ENCODE peak calls at places on chromosome 19, in six cellular contexts. I is body of pancreas, O is GM03348, Z is fibroblast of mammary gland, X is A172, R is EL. B is an unnamed sample.

GRCh38 chr19:16406356-16406755 is 65.4 kb downstream of the EPS15L1 start:
- DNase-seq in I (no peak), O (no peak), Z (no peak), X (no peak), R (no peak), B (no peak)

GRCh38 chr19:16378291-16378889 is 53.8 kb downstream of the KLF2 start:
- DNase-seq in I (peak), O (no peak), Z (no peak), X (no peak), R (no peak), B (no peak)

GRCh38 chr19:38666662-38667448 is 19.4 kb downstream of the ACTN4 start:
- DNase-seq in I (peak), O (peak), Z (peak), X (peak), R (peak), B (no peak)

GRCh38 chr19:42309686-42310085 is 3.4 kb upstream of the TMEM145 start:
- DNase-seq in I (no peak), O (no peak), Z (no peak), X (no peak), R (no peak), B (no peak)

GRCh38 chr19:1104452-1105216 is 840 bp downstream of the GPX4 start:
- DNase-seq in I (peak), O (peak), Z (peak), X (no peak), R (peak), B (peak)

GRCh38 chr19:14639536-14640277 is 34.9 kb downstream of the ADGRE3 start:
- DNase-seq in I (no peak), O (no peak), Z (no peak), X (no peak), R (no peak), B (no peak)

GRCh38 chr19:33395561-33396550 is 22.3 kb downstream of the CEBPG start:
- DNase-seq in I (peak), O (peak), Z (peak), X (no peak), R (peak), B (no peak)

GRCh38 chr19:51142119-51142518 is at the start of gene SIGLEC7:
- DNase-seq in I (no peak), O (no peak), Z (no peak), X (no peak), R (no peak), B (no peak)

GRCh38 chr19:55484571-55485438 is at the start of gene NAT14:
- DNase-seq in I (peak), O (peak), Z (no peak), X (peak), R (peak), B (peak)

GRCh38 chr19:7917292-7918061 is 2.7 kb upstream of the SNAPC2 start:
- DNase-seq in I (peak), O (peak), Z (peak), X (no peak), R (peak), B (peak)

GRCh38 chr19:37855098-37855497 is 51.3 kb downstream of the WDR87 start:
- DNase-seq in I (peak), O (peak), Z (peak), X (no peak), R (no peak), B (no peak)

GRCh38 chr19:30864460-30865215 is 484.6 kb downstream of the TSHZ3 start:
- DNase-seq in I (no peak), O (no peak), Z (no peak), X (no peak), R (no peak), B (peak)

GRCh38 chr19:34856052-34856451 is 70.7 kb upstream of the ZNF30 start:
- DNase-seq in I (no peak), O (no peak), Z (no peak), X (no peak), R (no peak), B (no peak)

GRCh38 chr19:48797103-48797502 is 13.7 kb downstream of the BCAT2 start:
- DNase-seq in I (no peak), O (no peak), Z (no peak), X (no peak), R (no peak), B (no peak)

GRCh38 chr19:31718041-31718440 is 368.8 kb upstream of the TSHZ3 start:
- DNase-seq in I (no peak), O (no peak), Z (peak), X (peak), R (no peak), B (no peak)

GRCh38 chr19:13195678-13196077 is 45.5 kb downstream of the IER2 start:
- DNase-seq in I (peak), O (no peak), Z (no peak), X (no peak), R (no peak), B (no peak)

GRCh38 chr19:19271828-19272599 is 1.1 kb downstream of the TM6SF2 start:
- DNase-seq in I (no peak), O (no peak), Z (no peak), X (no peak), R (no peak), B (no peak)

GRCh38 chr19:28401739-28402138 is 811.2 kb downstream of the UQCRFS1 start:
- DNase-seq in I (no peak), O (no peak), Z (no peak), X (no peak), R (no peak), B (no peak)

GRCh38 chr19:17873661-17874422 is 2.1 kb downstream of the SLC5A5 start:
- DNase-seq in I (no peak), O (peak), Z (no peak), X (no peak), R (no peak), B (no peak)

GRCh38 chr19:45739498-45740439 is 6.5 kb downstream of the MEIOSIN start:
- DNase-seq in I (no peak), O (no peak), Z (no peak), X (no peak), R (no peak), B (peak)

GRCh38 chr19:7395360-7395781 is 46.6 kb downstream of the ARHGEF18 start:
- DNase-seq in I (no peak), O (peak), Z (peak), X (no peak), R (peak), B (no peak)

GRCh38 chr19:16895467-16896097 is 6.8 kb downstream of the F2RL3 start:
- DNase-seq in I (no peak), O (no peak), Z (peak), X (no peak), R (no peak), B (no peak)

GRCh38 chr19:3270908-3271307 is 46.4 kb downstream of the CELF5 start:
- DNase-seq in I (peak), O (no peak), Z (peak), X (peak), R (peak), B (no peak)

GRCh38 chr19:13277104-13277809 is 127.0 kb downstream of the IER2 start:
- DNase-seq in I (peak), O (peak), Z (peak), X (peak), R (peak), B (peak)

GRCh38 chr19:42191855-42192254 is 25.6 kb downstream of the DEDD2 start:
- DNase-seq in I (peak), O (no peak), Z (peak), X (peak), R (peak), B (no peak)

GRCh38 chr19:1373042-1373533 is 10.6 kb upstream of the NDUFS7 start:
- DNase-seq in I (no peak), O (no peak), Z (no peak), X (no peak), R (no peak), B (no peak)

GRCh38 chr19:53161123-53161522 is 2.3 kb upstream of the ZNF347 start:
- DNase-seq in I (no peak), O (no peak), Z (no peak), X (no peak), R (no peak), B (no peak)

GRCh38 chr19:19817357-19817756 is 4.2 kb downstream of the ZNF506 start:
- DNase-seq in I (no peak), O (no peak), Z (no peak), X (no peak), R (no peak), B (no peak)

GRCh38 chr19:29396925-29397324 is 128.9 kb upstream of the VSTM2B start:
- DNase-seq in I (no peak), O (no peak), Z (no peak), X (no peak), R (no peak), B (no peak)